ENCODE peak calls at places on chromosomes 7 and 10, in five cellular contexts. One of them, this sample, is unnamed.
A peak's percentile ranks its signal among the peaks of the same experiment; 100 is the strongest.

GRCh38 chr7:6111041-6111440 is 79.9 kb downstream of the ANKRD61 start:
- DNase-seq in WERI-Rb-1: no peak
- DNase-seq in H1: no peak
- DNase-seq in naive thymus-derived CD4-positive, alpha-beta T cell: no peak
- DNase-seq in IMR-90: no peak
- DNase-seq in this sample: no peak

GRCh38 chr7:100490483-100491191 is 6.9 kb downstream of the NYAP1 start:
- DNase-seq in WERI-Rb-1: no peak
- DNase-seq in H1: no peak
- DNase-seq in naive thymus-derived CD4-positive, alpha-beta T cell: no peak
- DNase-seq in IMR-90: no peak
- DNase-seq in this sample: no peak

GRCh38 chr10:70816220-70816894 is 609 bp downstream of the SGPL1 start:
- DNase-seq in WERI-Rb-1: peak; percentile 76
- DNase-seq in H1: peak; percentile 76
- DNase-seq in naive thymus-derived CD4-positive, alpha-beta T cell: peak; percentile 18
- DNase-seq in IMR-90: peak; percentile 91
- DNase-seq in this sample: peak; percentile 64

GRCh38 chr7:147412782-147413186 is 1177.8 kb upstream of the C7orf33 start:
- DNase-seq in WERI-Rb-1: no peak
- DNase-seq in H1: no peak
- DNase-seq in naive thymus-derived CD4-positive, alpha-beta T cell: no peak
- DNase-seq in IMR-90: peak; percentile 91
- DNase-seq in this sample: no peak

GRCh38 chr10:7488418-7488829 is 77.6 kb upstream of the SFMBT2 start:
- DNase-seq in WERI-Rb-1: no peak
- DNase-seq in H1: no peak
- DNase-seq in naive thymus-derived CD4-positive, alpha-beta T cell: no peak
- DNase-seq in IMR-90: peak; percentile 15
- DNase-seq in this sample: no peak

GRCh38 chr10:4661572-4662255 is 164.3 kb upstream of the AKR1E2 start:
- DNase-seq in WERI-Rb-1: no peak
- DNase-seq in H1: no peak
- DNase-seq in naive thymus-derived CD4-positive, alpha-beta T cell: no peak
- DNase-seq in IMR-90: no peak
- DNase-seq in this sample: no peak

GRCh38 chr7:47721670-47722069 is 139.8 kb upstream of the TNS3 start:
- DNase-seq in WERI-Rb-1: no peak
- DNase-seq in H1: peak; percentile 78
- DNase-seq in naive thymus-derived CD4-positive, alpha-beta T cell: no peak
- DNase-seq in IMR-90: no peak
- DNase-seq in this sample: no peak

GRCh38 chr10:14184841-14185500 is 145.8 kb downstream of the FRMD4A start:
- DNase-seq in WERI-Rb-1: no peak
- DNase-seq in H1: no peak
- DNase-seq in naive thymus-derived CD4-positive, alpha-beta T cell: peak; percentile 11
- DNase-seq in IMR-90: peak; percentile 32
- DNase-seq in this sample: peak; percentile 71

GRCh38 chr7:139479620-139480019 is 3.9 kb downstream of the KLRG2 start:
- DNase-seq in WERI-Rb-1: no peak
- DNase-seq in H1: no peak
- DNase-seq in naive thymus-derived CD4-positive, alpha-beta T cell: no peak
- DNase-seq in IMR-90: no peak
- DNase-seq in this sample: no peak

GRCh38 chr7:32941996-32942782 is 15.1 kb upstream of the FKBP9 start:
- DNase-seq in WERI-Rb-1: peak; percentile 30
- DNase-seq in H1: no peak
- DNase-seq in naive thymus-derived CD4-positive, alpha-beta T cell: peak; percentile 43
- DNase-seq in IMR-90: peak; percentile 32
- DNase-seq in this sample: peak; percentile 53

GRCh38 chr7:124688991-124689390 is 76.6 kb downstream of the GPR37 start:
- DNase-seq in WERI-Rb-1: no peak
- DNase-seq in H1: no peak
- DNase-seq in naive thymus-derived CD4-positive, alpha-beta T cell: no peak
- DNase-seq in IMR-90: peak; percentile 89
- DNase-seq in this sample: no peak

GRCh38 chr10:113613427-113613826 is 50.4 kb downstream of the NRAP start:
- DNase-seq in WERI-Rb-1: no peak
- DNase-seq in H1: no peak
- DNase-seq in naive thymus-derived CD4-positive, alpha-beta T cell: no peak
- DNase-seq in IMR-90: no peak
- DNase-seq in this sample: no peak

GRCh38 chr7:97024209-97025129 is at the start of gene DLX5:
- DNase-seq in WERI-Rb-1: peak; percentile 77
- DNase-seq in H1: peak; percentile 87
- DNase-seq in naive thymus-derived CD4-positive, alpha-beta T cell: no peak
- DNase-seq in IMR-90: peak; percentile 6
- DNase-seq in this sample: no peak

GRCh38 chr10:69463886-69464285 is 12.6 kb downstream of the TSPAN15 start:
- DNase-seq in WERI-Rb-1: no peak
- DNase-seq in H1: no peak
- DNase-seq in naive thymus-derived CD4-positive, alpha-beta T cell: no peak
- DNase-seq in IMR-90: no peak
- DNase-seq in this sample: no peak
- H3K27ac ChIP-seq in WERI-Rb-1: no peak overlapping the region
- H3K27ac ChIP-seq in H1: no peak overlapping the region
- H3K27ac ChIP-seq in naive thymus-derived CD4-positive, alpha-beta T cell: no peak overlapping the region
- H3K27ac ChIP-seq in IMR-90: no peak overlapping the region
- H3K27ac ChIP-seq in this sample: no peak overlapping the region

GRCh38 chr7:23600251-23600650 is 3.1 kb downstream of the CCDC126 start:
- DNase-seq in WERI-Rb-1: no peak
- DNase-seq in H1: no peak
- DNase-seq in naive thymus-derived CD4-positive, alpha-beta T cell: no peak
- DNase-seq in IMR-90: no peak
- DNase-seq in this sample: no peak

GRCh38 chr7:23597908-23598224 is 684 bp downstream of the CCDC126 start:
- DNase-seq in WERI-Rb-1: peak; percentile 13
- DNase-seq in H1: no peak
- DNase-seq in naive thymus-derived CD4-positive, alpha-beta T cell: no peak
- DNase-seq in IMR-90: no peak
- DNase-seq in this sample: no peak

GRCh38 chr7:23594879-23595604 is 2.1 kb upstream of the CCDC126 start:
- DNase-seq in WERI-Rb-1: no peak
- DNase-seq in H1: no peak
- DNase-seq in naive thymus-derived CD4-positive, alpha-beta T cell: no peak
- DNase-seq in IMR-90: no peak
- DNase-seq in this sample: no peak

GRCh38 chr7:23598321-23598720 is 1.1 kb downstream of the CCDC126 start:
- DNase-seq in WERI-Rb-1: no peak
- DNase-seq in H1: no peak
- DNase-seq in naive thymus-derived CD4-positive, alpha-beta T cell: no peak
- DNase-seq in IMR-90: no peak
- DNase-seq in this sample: no peak

DNA sequence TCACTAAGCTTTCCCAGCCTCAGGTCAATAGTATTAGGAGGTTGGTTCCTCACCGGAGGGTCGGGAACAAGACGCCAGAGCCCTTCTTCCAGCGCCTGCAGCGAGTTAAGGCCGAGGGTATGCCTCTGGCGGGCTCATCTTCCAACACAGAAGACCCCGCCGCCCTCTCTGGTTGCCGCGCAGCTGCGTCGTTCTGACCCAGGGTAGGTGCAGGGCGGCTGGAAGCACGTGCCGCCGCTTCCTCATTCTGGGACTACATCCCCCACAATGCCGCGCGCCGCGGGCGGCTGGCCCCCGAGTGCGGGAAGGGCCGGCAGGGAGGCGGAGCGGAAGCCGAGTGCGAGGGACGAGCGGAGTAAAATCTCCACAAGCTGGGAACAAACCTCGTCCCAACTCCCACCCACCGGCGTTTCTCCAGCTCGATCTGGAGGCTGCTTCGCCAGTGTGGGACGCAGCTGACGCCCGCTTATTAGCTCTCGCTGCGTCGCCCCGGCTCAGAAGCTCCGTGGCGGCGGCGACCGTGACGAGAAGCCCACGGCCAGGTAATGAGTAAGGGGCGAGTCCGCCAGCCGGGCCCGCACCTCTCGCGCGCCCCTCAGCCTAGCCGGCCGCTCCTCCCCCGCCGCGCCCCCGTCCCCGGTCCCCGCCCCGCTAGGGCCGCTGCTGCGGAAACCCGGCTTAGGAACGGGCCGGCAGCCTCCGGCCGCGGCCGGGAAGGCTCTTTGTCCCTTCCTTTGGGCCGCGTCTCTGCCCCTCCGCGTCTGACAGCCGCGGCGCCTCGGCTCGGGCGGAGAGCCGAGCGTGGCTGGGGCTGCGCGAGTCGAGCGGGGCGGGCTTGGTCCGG is at the start of gene CCDC126:
- DNase-seq in WERI-Rb-1: peak; percentile 96
- DNase-seq in H1: peak; percentile 98
- DNase-seq in naive thymus-derived CD4-positive, alpha-beta T cell: peak; percentile 72
- DNase-seq in IMR-90: peak; percentile 87
- DNase-seq in this sample: peak; percentile 71
- H3K27ac ChIP-seq in WERI-Rb-1: peak within 1 kb of the TSS; percentile 83
- H3K27ac ChIP-seq in H1: peak within 1 kb of the TSS; percentile 77
- H3K27ac ChIP-seq in naive thymus-derived CD4-positive, alpha-beta T cell: peak within 1 kb of the TSS; percentile 74
- H3K27ac ChIP-seq in IMR-90: peak within 1 kb of the TSS; percentile 83
- H3K27ac ChIP-seq in this sample: peak within 1 kb of the TSS; percentile 55

DNA sequence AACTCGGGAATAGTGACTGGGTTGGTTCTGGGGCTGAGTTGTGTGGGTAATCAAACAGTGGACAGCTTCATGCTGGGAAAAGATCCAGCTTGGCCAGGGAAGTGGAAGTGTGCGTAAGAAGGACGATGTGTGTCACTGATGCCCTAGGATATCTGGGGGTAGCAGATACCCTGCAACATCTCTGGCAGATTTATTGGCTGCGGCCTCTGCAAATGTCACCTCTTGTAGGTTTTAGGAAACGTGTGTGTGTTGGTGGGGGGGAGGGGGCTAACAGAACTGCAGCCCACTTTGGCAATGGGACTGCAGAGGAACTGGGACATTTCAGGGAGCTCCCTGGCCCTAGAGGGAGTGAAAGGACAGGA is 965 bp upstream of the AGAP3 start:
- DNase-seq in WERI-Rb-1: no peak
- DNase-seq in H1: no peak
- DNase-seq in naive thymus-derived CD4-positive, alpha-beta T cell: no peak
- DNase-seq in IMR-90: no peak
- DNase-seq in this sample: no peak
- H3K27ac ChIP-seq in WERI-Rb-1: peak overlapping the region; percentile 87
- H3K27ac ChIP-seq in H1: no peak overlapping the region
- H3K27ac ChIP-seq in naive thymus-derived CD4-positive, alpha-beta T cell: peak overlapping the region; percentile 62
- H3K27ac ChIP-seq in IMR-90: peak overlapping the region; percentile 3
- H3K27ac ChIP-seq in this sample: no peak overlapping the region

DNA sequence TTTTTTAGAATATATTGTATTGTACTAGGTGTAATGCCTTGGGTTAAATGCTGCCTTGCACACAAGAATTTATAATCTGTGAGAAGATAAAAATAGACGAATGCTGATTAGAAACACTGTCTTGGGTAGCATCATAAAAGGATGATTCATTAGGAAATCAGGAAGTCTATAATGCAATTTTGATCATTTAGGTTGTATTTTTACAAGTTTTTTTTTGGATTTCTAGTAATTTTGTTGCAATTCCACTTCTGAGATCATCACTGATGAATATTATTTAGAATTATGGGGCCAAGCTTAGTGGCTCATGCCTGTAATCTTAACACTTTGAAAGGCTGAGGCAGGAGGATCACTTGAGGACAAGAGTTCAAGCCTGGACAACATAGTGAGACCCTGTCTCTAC is 29.6 kb downstream of the WBP1L start:
- DNase-seq in WERI-Rb-1: no peak
- DNase-seq in H1: no peak
- DNase-seq in naive thymus-derived CD4-positive, alpha-beta T cell: no peak
- DNase-seq in IMR-90: peak; percentile 17
- DNase-seq in this sample: no peak
- H3K27ac ChIP-seq in WERI-Rb-1: no peak overlapping the region
- H3K27ac ChIP-seq in H1: no peak overlapping the region
- H3K27ac ChIP-seq in naive thymus-derived CD4-positive, alpha-beta T cell: no peak overlapping the region
- H3K27ac ChIP-seq in IMR-90: no peak overlapping the region
- H3K27ac ChIP-seq in this sample: no peak overlapping the region

DNA sequence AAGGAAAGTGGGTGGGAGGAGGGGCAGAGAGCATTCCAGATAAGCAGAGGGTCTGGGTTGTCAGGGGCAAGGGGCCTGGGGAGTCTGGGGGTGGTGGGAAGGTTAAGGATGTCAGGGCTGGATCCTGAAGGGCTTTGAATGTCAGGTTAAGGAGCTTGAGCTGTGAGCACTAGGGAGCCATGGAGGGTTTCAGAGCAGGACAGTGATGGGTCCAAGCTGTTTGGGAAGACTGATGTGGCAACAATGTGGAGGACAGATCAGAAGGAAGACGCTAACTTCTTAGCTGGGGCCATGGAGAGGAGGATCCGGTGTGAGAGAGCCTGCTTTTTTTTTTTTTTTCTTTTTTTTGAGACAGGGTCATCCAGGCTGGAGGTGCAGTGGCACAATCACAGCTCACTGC is 13.9 kb upstream of the AQP1 start:
- DNase-seq in WERI-Rb-1: no peak
- DNase-seq in H1: no peak
- DNase-seq in naive thymus-derived CD4-positive, alpha-beta T cell: no peak
- DNase-seq in IMR-90: no peak
- DNase-seq in this sample: no peak
- H3K27ac ChIP-seq in WERI-Rb-1: no peak overlapping the region
- H3K27ac ChIP-seq in H1: no peak overlapping the region
- H3K27ac ChIP-seq in naive thymus-derived CD4-positive, alpha-beta T cell: no peak overlapping the region
- H3K27ac ChIP-seq in IMR-90: no peak overlapping the region
- H3K27ac ChIP-seq in this sample: no peak overlapping the region

GRCh38 chr7:53491041-53491440 is 455.6 kb downstream of the POM121L12 start:
- DNase-seq in WERI-Rb-1: no peak
- DNase-seq in H1: no peak
- DNase-seq in naive thymus-derived CD4-positive, alpha-beta T cell: no peak
- DNase-seq in IMR-90: no peak
- DNase-seq in this sample: no peak
- H3K27ac ChIP-seq in WERI-Rb-1: no peak overlapping the region
- H3K27ac ChIP-seq in H1: no peak overlapping the region
- H3K27ac ChIP-seq in naive thymus-derived CD4-positive, alpha-beta T cell: no peak overlapping the region
- H3K27ac ChIP-seq in IMR-90: no peak overlapping the region
- H3K27ac ChIP-seq in this sample: no peak overlapping the region

DNA sequence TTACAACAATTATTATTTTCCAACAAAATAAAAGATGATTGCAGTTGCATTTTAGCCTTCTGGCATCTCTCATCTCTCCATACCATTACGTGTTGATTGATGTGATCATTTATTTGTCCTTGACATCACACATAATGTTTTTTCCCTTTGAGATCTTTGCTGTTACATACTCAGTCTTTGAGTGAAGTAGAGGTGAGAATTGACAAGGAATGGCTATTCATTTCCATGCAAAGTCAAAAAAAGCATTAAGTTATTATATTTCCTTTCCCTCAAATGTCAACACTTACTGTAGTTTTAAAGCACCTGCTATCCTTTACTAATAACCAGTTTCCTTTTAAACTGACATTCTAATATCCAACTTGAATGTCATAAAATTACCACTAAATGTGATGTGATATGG is 33.6 kb downstream of the DYNC1I1 start:
- DNase-seq in WERI-Rb-1: no peak
- DNase-seq in H1: no peak
- DNase-seq in naive thymus-derived CD4-positive, alpha-beta T cell: no peak
- DNase-seq in IMR-90: no peak
- DNase-seq in this sample: no peak
- H3K27ac ChIP-seq in WERI-Rb-1: no peak overlapping the region
- H3K27ac ChIP-seq in H1: no peak overlapping the region
- H3K27ac ChIP-seq in naive thymus-derived CD4-positive, alpha-beta T cell: no peak overlapping the region
- H3K27ac ChIP-seq in IMR-90: no peak overlapping the region
- H3K27ac ChIP-seq in this sample: no peak overlapping the region

DNA sequence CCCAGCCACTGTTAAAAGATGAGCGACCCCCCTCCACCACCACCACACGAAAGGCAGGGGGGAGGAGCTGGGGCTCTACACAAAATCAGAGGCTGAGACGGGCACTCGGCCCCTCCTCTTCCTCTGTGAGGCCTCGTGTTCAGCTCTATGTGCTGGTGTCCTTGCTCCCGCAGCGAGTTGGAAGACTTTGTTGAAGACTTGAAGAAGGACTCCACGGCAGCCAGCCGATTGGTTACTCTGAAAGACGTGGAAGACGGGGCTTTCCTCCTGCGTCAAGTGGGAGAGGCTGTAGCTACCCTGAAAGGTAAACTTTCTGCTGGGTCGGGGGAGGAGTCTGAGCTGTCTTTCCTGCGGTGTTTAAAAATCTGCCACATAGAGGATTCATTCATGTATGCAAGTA is 203.7 kb downstream of the ARHGAP21 start:
- DNase-seq in WERI-Rb-1: no peak
- DNase-seq in H1: peak; percentile 57
- DNase-seq in naive thymus-derived CD4-positive, alpha-beta T cell: peak; percentile 5
- DNase-seq in IMR-90: peak; percentile 5
- DNase-seq in this sample: peak; percentile 21
- H3K27ac ChIP-seq in WERI-Rb-1: no peak overlapping the region
- H3K27ac ChIP-seq in H1: no peak overlapping the region
- H3K27ac ChIP-seq in naive thymus-derived CD4-positive, alpha-beta T cell: peak overlapping the region; percentile 24
- H3K27ac ChIP-seq in IMR-90: no peak overlapping the region
- H3K27ac ChIP-seq in this sample: no peak overlapping the region

This sample was measured in CD8-positive, alpha-beta T cell.